ENCODE peak calls at places on chromosomes 5 and 9, in eight cellular contexts. One of them, this sample, is unnamed.
A peak's percentile ranks its signal among the peaks of the same experiment; 100 is the strongest.

GRCh38 chr5:128498844-128499455 is 39.1 kb downstream of the FBN2 start:
- DNase-seq in fibroblast of the conjunctiva: peak; percentile 71
- DNase-seq in neural crest cell: no peak
- DNase-seq in DMS 273 treated with DMSO at 0.1 percent for 48 hours: peak; percentile 25
- DNase-seq in skeletal muscle cell: peak; percentile 23
- DNase-seq in ELR: peak; percentile 67
- DNase-seq in mucosa of gallbladder: peak; percentile 14
- DNase-seq in stimulated activated CD8-positive, alpha-beta memory T cell treated with anti-CD3 and anti-CD28 coated beads, Interleukin-7, amount 100 ng/mL, for 1 hour: no peak
- DNase-seq in this sample: no peak

GRCh38 chr9:105187781-105188180 is 56.7 kb upstream of the SLC44A1 start:
- DNase-seq in neural crest cell: no peak
- DNase-seq in ELR: peak; percentile 74
- DNase-seq in mucosa of gallbladder: no peak
- DNase-seq in DMS 273 treated with DMSO at 0.1 percent for 48 hours: no peak
- DNase-seq in stimulated activated CD8-positive, alpha-beta memory T cell treated with anti-CD3 and anti-CD28 coated beads, Interleukin-7, amount 100 ng/mL, for 1 hour: no peak
- DNase-seq in fibroblast of the conjunctiva: peak; percentile 77
- DNase-seq in skeletal muscle cell: peak; percentile 76
- DNase-seq in this sample: no peak

GRCh38 chr5:132467292-132467984 is 23.1 kb downstream of the IRF1 start:
- DNase-seq in ELR: peak; percentile 61
- DNase-seq in neural crest cell: no peak
- DNase-seq in stimulated activated CD8-positive, alpha-beta memory T cell treated with anti-CD3 and anti-CD28 coated beads, Interleukin-7, amount 100 ng/mL, for 1 hour: no peak
- DNase-seq in DMS 273 treated with DMSO at 0.1 percent for 48 hours: no peak
- DNase-seq in skeletal muscle cell: no peak
- DNase-seq in fibroblast of the conjunctiva: no peak
- DNase-seq in mucosa of gallbladder: no peak
- DNase-seq in this sample: no peak

GRCh38 chr5:115033861-115034260 is 135.8 kb downstream of the TRIM36 start:
- DNase-seq in neural crest cell: no peak
- DNase-seq in ELR: peak; percentile 48
- DNase-seq in stimulated activated CD8-positive, alpha-beta memory T cell treated with anti-CD3 and anti-CD28 coated beads, Interleukin-7, amount 100 ng/mL, for 1 hour: no peak
- DNase-seq in DMS 273 treated with DMSO at 0.1 percent for 48 hours: no peak
- DNase-seq in skeletal muscle cell: no peak
- DNase-seq in fibroblast of the conjunctiva: no peak
- DNase-seq in mucosa of gallbladder: no peak
- DNase-seq in this sample: no peak

GRCh38 chr9:113274474-113275146 is 762 bp downstream of the CDC26 start:
- DNase-seq in fibroblast of the conjunctiva: peak; percentile 46
- DNase-seq in DMS 273 treated with DMSO at 0.1 percent for 48 hours: peak; percentile 25
- DNase-seq in mucosa of gallbladder: peak; percentile 23
- DNase-seq in ELR: peak; percentile 84
- DNase-seq in skeletal muscle cell: peak; percentile 11
- DNase-seq in stimulated activated CD8-positive, alpha-beta memory T cell treated with anti-CD3 and anti-CD28 coated beads, Interleukin-7, amount 100 ng/mL, for 1 hour: no peak
- DNase-seq in neural crest cell: peak; percentile 44
- DNase-seq in this sample: no peak

GRCh38 chr9:94870793-94871558 is 144.5 kb downstream of the AOPEP start:
- DNase-seq in skeletal muscle cell: no peak
- DNase-seq in ELR: peak; percentile 67
- DNase-seq in neural crest cell: no peak
- DNase-seq in DMS 273 treated with DMSO at 0.1 percent for 48 hours: no peak
- DNase-seq in stimulated activated CD8-positive, alpha-beta memory T cell treated with anti-CD3 and anti-CD28 coated beads, Interleukin-7, amount 100 ng/mL, for 1 hour: no peak
- DNase-seq in mucosa of gallbladder: no peak
- DNase-seq in fibroblast of the conjunctiva: no peak
- DNase-seq in this sample: peak; percentile 68

GRCh38 chr5:96967400-96967799 is 31.5 kb downstream of the LNPEP start:
- DNase-seq in DMS 273 treated with DMSO at 0.1 percent for 48 hours: no peak
- DNase-seq in skeletal muscle cell: no peak
- DNase-seq in ELR: peak; percentile 49
- DNase-seq in mucosa of gallbladder: no peak
- DNase-seq in neural crest cell: no peak
- DNase-seq in fibroblast of the conjunctiva: no peak
- DNase-seq in stimulated activated CD8-positive, alpha-beta memory T cell treated with anti-CD3 and anti-CD28 coated beads, Interleukin-7, amount 100 ng/mL, for 1 hour: no peak
- DNase-seq in this sample: no peak

GRCh38 chr5:112876362-112876761 is 15.3 kb downstream of the SRP19 start:
- DNase-seq in DMS 273 treated with DMSO at 0.1 percent for 48 hours: no peak
- DNase-seq in ELR: no peak
- DNase-seq in skeletal muscle cell: no peak
- DNase-seq in mucosa of gallbladder: no peak
- DNase-seq in neural crest cell: no peak
- DNase-seq in fibroblast of the conjunctiva: no peak
- DNase-seq in stimulated activated CD8-positive, alpha-beta memory T cell treated with anti-CD3 and anti-CD28 coated beads, Interleukin-7, amount 100 ng/mL, for 1 hour: no peak
- DNase-seq in this sample: no peak

GRCh38 chr9:110069326-110070248 is 138.4 kb downstream of the C9orf152 start:
- DNase-seq in neural crest cell: no peak
- DNase-seq in mucosa of gallbladder: no peak
- DNase-seq in skeletal muscle cell: peak; percentile 56
- DNase-seq in fibroblast of the conjunctiva: peak; percentile 53
- DNase-seq in stimulated activated CD8-positive, alpha-beta memory T cell treated with anti-CD3 and anti-CD28 coated beads, Interleukin-7, amount 100 ng/mL, for 1 hour: no peak
- DNase-seq in ELR: peak; percentile 99
- DNase-seq in DMS 273 treated with DMSO at 0.1 percent for 48 hours: no peak
- DNase-seq in this sample: no peak

GRCh38 chr9:27352457-27353188 is 55.7 kb upstream of the EQTN start:
- DNase-seq in stimulated activated CD8-positive, alpha-beta memory T cell treated with anti-CD3 and anti-CD28 coated beads, Interleukin-7, amount 100 ng/mL, for 1 hour: no peak
- DNase-seq in ELR: no peak
- DNase-seq in mucosa of gallbladder: peak; percentile 19
- DNase-seq in neural crest cell: no peak
- DNase-seq in DMS 273 treated with DMSO at 0.1 percent for 48 hours: no peak
- DNase-seq in skeletal muscle cell: no peak
- DNase-seq in fibroblast of the conjunctiva: no peak
- DNase-seq in this sample: no peak

GRCh38 chr5:55176176-55176818 is 3.3 kb upstream of the CDC20B start:
- DNase-seq in stimulated activated CD8-positive, alpha-beta memory T cell treated with anti-CD3 and anti-CD28 coated beads, Interleukin-7, amount 100 ng/mL, for 1 hour: no peak
- DNase-seq in mucosa of gallbladder: no peak
- DNase-seq in fibroblast of the conjunctiva: no peak
- DNase-seq in DMS 273 treated with DMSO at 0.1 percent for 48 hours: peak; percentile 65
- DNase-seq in skeletal muscle cell: no peak
- DNase-seq in neural crest cell: peak; percentile 51
- DNase-seq in ELR: peak; percentile 80
- DNase-seq in this sample: peak; percentile 47

GRCh38 chr5:74167206-74167929 is 473.2 kb downstream of the ENC1 start:
- DNase-seq in fibroblast of the conjunctiva: no peak
- DNase-seq in DMS 273 treated with DMSO at 0.1 percent for 48 hours: no peak
- DNase-seq in skeletal muscle cell: peak; percentile 57
- DNase-seq in ELR: peak; percentile 95
- DNase-seq in neural crest cell: no peak
- DNase-seq in mucosa of gallbladder: no peak
- DNase-seq in stimulated activated CD8-positive, alpha-beta memory T cell treated with anti-CD3 and anti-CD28 coated beads, Interleukin-7, amount 100 ng/mL, for 1 hour: no peak
- DNase-seq in this sample: no peak

GRCh38 chr9:99357575-99357974 is 135.5 kb downstream of the SEC61B start:
- DNase-seq in ELR: no peak
- DNase-seq in stimulated activated CD8-positive, alpha-beta memory T cell treated with anti-CD3 and anti-CD28 coated beads, Interleukin-7, amount 100 ng/mL, for 1 hour: no peak
- DNase-seq in skeletal muscle cell: no peak
- DNase-seq in mucosa of gallbladder: peak; percentile 29
- DNase-seq in neural crest cell: no peak
- DNase-seq in DMS 273 treated with DMSO at 0.1 percent for 48 hours: no peak
- DNase-seq in fibroblast of the conjunctiva: no peak
- DNase-seq in this sample: peak; percentile 74

GRCh38 chr5:129904102-129904666 is at the start of gene CHSY3:
- DNase-seq in neural crest cell: peak; percentile 58
- DNase-seq in DMS 273 treated with DMSO at 0.1 percent for 48 hours: peak; percentile 41
- DNase-seq in mucosa of gallbladder: peak; percentile 83
- DNase-seq in skeletal muscle cell: peak; percentile 56
- DNase-seq in fibroblast of the conjunctiva: peak; percentile 72
- DNase-seq in ELR: peak; percentile 70
- DNase-seq in stimulated activated CD8-positive, alpha-beta memory T cell treated with anti-CD3 and anti-CD28 coated beads, Interleukin-7, amount 100 ng/mL, for 1 hour: no peak
- DNase-seq in this sample: peak; percentile 89

GRCh38 chr9:114205171-114206015 is 50.1 kb downstream of the COL27A1 start:
- DNase-seq in ELR: no peak
- DNase-seq in stimulated activated CD8-positive, alpha-beta memory T cell treated with anti-CD3 and anti-CD28 coated beads, Interleukin-7, amount 100 ng/mL, for 1 hour: no peak
- DNase-seq in neural crest cell: no peak
- DNase-seq in DMS 273 treated with DMSO at 0.1 percent for 48 hours: no peak
- DNase-seq in fibroblast of the conjunctiva: no peak
- DNase-seq in mucosa of gallbladder: no peak
- DNase-seq in skeletal muscle cell: no peak
- DNase-seq in this sample: no peak

GRCh38 chr9:129910628-129911567 is 75.6 kb downstream of the USP20 start:
- DNase-seq in stimulated activated CD8-positive, alpha-beta memory T cell treated with anti-CD3 and anti-CD28 coated beads, Interleukin-7, amount 100 ng/mL, for 1 hour: no peak
- DNase-seq in ELR: peak; percentile 99
- DNase-seq in DMS 273 treated with DMSO at 0.1 percent for 48 hours: no peak
- DNase-seq in fibroblast of the conjunctiva: peak; percentile 99
- DNase-seq in skeletal muscle cell: peak; percentile 99
- DNase-seq in neural crest cell: no peak
- DNase-seq in mucosa of gallbladder: peak; percentile 81
- DNase-seq in this sample: no peak

GRCh38 chr9:26524225-26524624 is 368.4 kb downstream of the CAAP1 start:
- DNase-seq in stimulated activated CD8-positive, alpha-beta memory T cell treated with anti-CD3 and anti-CD28 coated beads, Interleukin-7, amount 100 ng/mL, for 1 hour: no peak
- DNase-seq in ELR: no peak
- DNase-seq in fibroblast of the conjunctiva: no peak
- DNase-seq in DMS 273 treated with DMSO at 0.1 percent for 48 hours: no peak
- DNase-seq in skeletal muscle cell: no peak
- DNase-seq in mucosa of gallbladder: no peak
- DNase-seq in neural crest cell: no peak
- DNase-seq in this sample: no peak